ENCODE peak calls at places on chromosomes 2 and 18, in eight cellular contexts. N is thyroid gland, I is fibroblast of lung, J is GM23248, A is neuronal stem cell, X is right lobe of liver, Z is heart left ventricle, L is right cardiac atrium. F is an unnamed sample.

GRCh38 chr2:129888896-129889295 is 90.6 kb upstream of the RAB6C start:
- DNase-seq in N (no peak), I (peak; percentile 9), J (peak; percentile 59), A (no peak), X (no peak), Z (no peak), L (no peak), F (no peak)

GRCh38 chr2:80304522-80304878 is at the start of gene LRRTM1:
- DNase-seq in N (peak; percentile 40), I (peak; percentile 11), J (peak; percentile 12), A (no peak), X (no peak), Z (no peak), L (no peak), F (no peak)

GRCh38 chr2:38736035-38736320 is 15.2 kb downstream of the SRSF7 start:
- DNase-seq in N (no peak), I (no peak), J (no peak), A (no peak), X (no peak), Z (no peak), L (no peak), F (no peak)

GRCh38 chr2:241950878-241951331 is 81.4 kb downstream of the RTP5 start:
- DNase-seq in N (peak; percentile 78), I (peak; percentile 40), J (peak; percentile 81), A (peak; percentile 83), X (peak; percentile 78), Z (peak; percentile 84), L (peak; percentile 74), F (peak; percentile 81)

GRCh38 chr2:113083311-113083710 is 15.5 kb downstream of the IL1F10 start:
- DNase-seq in N (no peak), I (no peak), J (no peak), A (no peak), X (no peak), Z (no peak), L (no peak), F (no peak)

GRCh38 chr2:96260404-96261260 is 5.2 kb downstream of the TMEM127 start:
- DNase-seq in N (peak; percentile 82), I (peak; percentile 87), J (peak; percentile 95), A (no peak), X (peak; percentile 64), Z (no peak), L (peak; percentile 45), F (peak; percentile 69)

GRCh38 chr2:110770696-110771425 is 38.5 kb downstream of the ACOXL start:
- DNase-seq in N (peak; percentile 88), I (peak; percentile 12), J (peak; percentile 77), A (peak; percentile 87), X (no peak), Z (no peak), L (peak; percentile 17), F (no peak)

GRCh38 chr2:22787745-22788144 is 597.2 kb upstream of the KLHL29 start:
- DNase-seq in N (no peak), I (no peak), J (no peak), A (no peak), X (no peak), Z (no peak), L (no peak), F (no peak)

GRCh38 chr2:31694444-31694843 is 113.7 kb upstream of the SRD5A2 start:
- DNase-seq in N (no peak), I (no peak), J (peak; percentile 1), A (no peak), X (no peak), Z (no peak), L (no peak), F (no peak)

GRCh38 chr2:28637648-28638047 is 114.0 kb upstream of the PPP1CB start:
- DNase-seq in N (no peak), I (no peak), J (no peak), A (no peak), X (no peak), Z (no peak), L (no peak), F (no peak)

GRCh38 chr2:191696001-191696400 is 18.1 kb downstream of the NABP1 start:
- DNase-seq in N (peak; percentile 48), I (peak; percentile 88), J (peak; percentile 97), A (no peak), X (peak; percentile 33), Z (no peak), L (peak; percentile 49), F (no peak)

GRCh38 chr2:48900321-48901014 is 144.9 kb upstream of the LHCGR start:
- DNase-seq in N (no peak), I (peak; percentile 7), J (peak; percentile 61), A (no peak), X (no peak), Z (no peak), L (no peak), F (no peak)

GRCh38 chr18:9333441-9334350 is 877 bp upstream of the TWSG1 start:
- DNase-seq in N (peak; percentile 1), I (no peak), J (peak; percentile 79), A (no peak), X (peak; percentile 18), Z (no peak), L (peak; percentile 16), F (peak; percentile 46)

GRCh38 chr18:8960740-8961657 is 141.5 kb upstream of the NDUFV2 start:
- DNase-seq in N (no peak), I (peak; percentile 90), J (peak; percentile 88), A (no peak), X (no peak), Z (no peak), L (no peak), F (no peak)

GRCh38 chr2:181810823-181811695 is 80.5 kb upstream of the ITPRID2 start:
- DNase-seq in N (no peak), I (peak; percentile 97), J (peak; percentile 84), A (no peak), X (no peak), Z (no peak), L (peak; percentile 26), F (no peak)

DNA sequence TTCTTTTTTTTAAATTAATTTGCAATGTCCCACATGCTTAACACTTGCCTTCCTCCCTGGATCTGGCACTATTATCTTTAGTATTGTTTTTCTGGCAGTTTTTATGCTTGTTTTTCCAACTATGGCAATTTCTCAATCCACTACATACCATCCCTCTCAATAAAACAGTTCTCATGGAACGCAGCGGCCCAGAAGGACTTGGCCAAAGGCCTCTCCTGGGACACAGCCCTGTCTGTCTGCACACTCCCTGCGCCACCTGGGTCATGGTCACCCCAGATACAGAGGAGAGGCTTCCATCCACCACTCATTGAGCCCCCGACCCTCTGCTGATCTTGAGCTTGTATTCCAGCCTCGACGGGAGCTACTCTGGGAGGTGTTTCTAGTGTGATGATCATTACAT is 91.2 kb downstream of the TWIST2 start:
- DNase-seq in N (no peak), I (no peak), J (peak; percentile 78), A (no peak), X (no peak), Z (no peak), L (peak; percentile 62), F (no peak)
- H3K4me1 ChIP-seq in N (no peaks in the 10 kb centered on the region), I (peaks cover 11% of the 10 kb centered on the region), J (peaks cover 32% of the 10 kb centered on the region), A (no peaks in the 10 kb centered on the region), X (no peaks in the 10 kb centered on the region), Z (no peaks in the 10 kb centered on the region), L (no peaks in the 10 kb centered on the region), F (no peaks in the 10 kb centered on the region)

GRCh38 chr2:88127888-88128653 is at the start of gene FABP1:
- DNase-seq in N (no peak), I (no peak), J (no peak), A (no peak), X (peak; percentile 50), Z (no peak), L (no peak), F (no peak)

GRCh38 chr2:88125924-88126771 is 1.7 kb downstream of the FABP1 start:
- DNase-seq in N (no peak), I (no peak), J (no peak), A (no peak), X (no peak), Z (no peak), L (no peak), F (no peak)

GRCh38 chr2:88126772-88127637 is 857 bp downstream of the FABP1 start:
- DNase-seq in N (no peak), I (no peak), J (no peak), A (no peak), X (no peak), Z (no peak), L (no peak), F (no peak)

GRCh38 chr2:88128654-88129312 is 921 bp upstream of the FABP1 start:
- DNase-seq in N (no peak), I (no peak), J (no peak), A (no peak), X (no peak), Z (no peak), L (no peak), F (no peak)

DNA sequence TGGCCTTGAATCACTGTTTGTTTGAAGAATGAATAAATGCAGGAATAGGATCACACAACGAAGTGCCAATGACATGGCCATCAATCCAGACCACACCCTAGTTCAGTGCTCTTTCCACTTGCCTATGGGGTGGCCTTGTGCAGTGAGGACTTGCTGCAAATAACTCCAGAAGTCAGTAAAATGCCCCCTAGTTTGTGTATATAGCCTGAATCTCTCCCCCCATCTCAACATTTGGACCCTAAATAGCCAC is 299 bp downstream of the FABP1 start:
- DNase-seq in N (no peak), I (no peak), J (no peak), A (no peak), X (no peak), Z (no peak), L (no peak), F (no peak)
- H3K27me3 ChIP-seq in N (no peaks in the 10 kb centered on the region), I (peaks cover 2% of the 10 kb centered on the region), J (peaks cover 16% of the 10 kb centered on the region), A (no peaks in the 10 kb centered on the region), X (no peaks in the 10 kb centered on the region), Z (no peaks in the 10 kb centered on the region), L (no peaks in the 10 kb centered on the region), F (peaks cover 13% of the 10 kb centered on the region)

GRCh38 chr2:25313711-25314513 is 27.8 kb downstream of the DNMT3A start:
- DNase-seq in N (no peak), I (no peak), J (no peak), A (no peak), X (no peak), Z (peak; percentile 39), L (no peak), F (no peak)
- H3K4me1 ChIP-seq in N (peaks cover 56% of the 10 kb centered on the region), I (no peaks in the 10 kb centered on the region), J (no peaks in the 10 kb centered on the region), A (peaks cover 38% of the 10 kb centered on the region), X (peaks cover 16% of the 10 kb centered on the region), Z (peaks cover 48% of the 10 kb centered on the region), L (peaks cover 18% of the 10 kb centered on the region), F (peaks cover 54% of the 10 kb centered on the region)

GRCh38 chr2:133317161-133317560 is 251.1 kb downstream of the NCKAP5 start:
- DNase-seq in N (no peak), I (no peak), J (no peak), A (no peak), X (no peak), Z (no peak), L (no peak), F (no peak)

GRCh38 chr2:133314761-133315160 is 253.5 kb downstream of the NCKAP5 start:
- DNase-seq in N (no peak), I (no peak), J (no peak), A (no peak), X (no peak), Z (no peak), L (no peak), F (no peak)

GRCh38 chr2:133312335-133312734 is 255.9 kb downstream of the NCKAP5 start:
- DNase-seq in N (no peak), I (no peak), J (no peak), A (no peak), X (no peak), Z (no peak), L (no peak), F (no peak)

DNA sequence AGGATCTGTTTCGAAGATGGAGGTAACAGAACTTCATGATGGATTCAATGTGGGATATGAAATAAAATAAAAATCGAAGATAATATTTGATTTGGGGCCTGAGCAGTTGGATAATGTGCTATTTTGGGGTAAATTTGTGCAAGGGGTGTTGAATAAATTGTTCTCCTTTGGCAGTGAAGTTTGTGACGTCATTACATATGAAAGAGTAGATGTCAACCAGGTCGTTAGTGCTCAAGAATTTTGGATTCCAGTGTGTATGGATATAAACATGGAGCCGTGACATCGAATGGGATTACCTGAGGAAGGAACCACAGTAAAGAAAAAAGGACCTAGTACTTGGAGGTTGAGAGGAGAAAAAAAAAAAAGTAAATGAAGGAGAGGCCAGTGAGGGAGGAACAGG is 253.0 kb downstream of the NCKAP5 start:
- DNase-seq in N (no peak), I (no peak), J (no peak), A (no peak), X (no peak), Z (no peak), L (no peak), F (no peak)
- H3K27me3 ChIP-seq in N (no peaks in the 10 kb centered on the region), I (no peaks in the 10 kb centered on the region), J (no peaks in the 10 kb centered on the region), A (no peaks in the 10 kb centered on the region), X (no peaks in the 10 kb centered on the region), Z (no peaks in the 10 kb centered on the region), L (no peaks in the 10 kb centered on the region), F (no peaks in the 10 kb centered on the region)

F was measured in lower lobe of right lung.